ENCODE peak calls at places on chromosomes 16 and 17, in five cellular contexts. R is memory B cell; S is stimulated activated CD4-positive, alpha-beta T cell treated with anti-CD3 and anti-CD28 coated beads, Interleukin-1b, Interleukin-23, amount 100 ng/mL, for 4 hours; K is stimulated activated CD8-positive, alpha-beta memory T cell treated with anti-CD3 and anti-CD28 coated beads, Interleukin-15, amount 100 ng/mL, for 24 hours; O is NCI-H460. I is an unnamed sample.

GRCh38 chr16:14181371-14182050 is 110.4 kb downstream of the MRTFB start:
- DNase-seq in K (no peak), O (peak), S (no peak), R (no peak), I (no peak)

GRCh38 chr16:89993971-89994370 is 25.3 kb downstream of the DBNDD1 start:
- DNase-seq in S (no peak), K (no peak), O (no peak), R (no peak), I (no peak)

GRCh38 chr17:77677210-77677609 is 281.3 kb upstream of the TNRC6C start:
- DNase-seq in O (no peak), S (no peak), R (no peak), K (no peak), I (no peak)

GRCh38 chr17:70242781-70243437 is 73.6 kb downstream of the KCNJ2 start:
- DNase-seq in O (no peak), R (no peak), S (no peak), K (no peak), I (no peak)

GRCh38 chr17:7881655-7882054 is 6.9 kb upstream of the CHD3 start:
- DNase-seq in O (no peak), K (no peak), R (no peak), S (no peak), I (no peak)

GRCh38 chr17:28675980-28676379 is 14.0 kb downstream of the SUPT6H start:
- DNase-seq in S (no peak), R (no peak), K (no peak), O (peak), I (no peak)

GRCh38 chr17:82059272-82060000 is 6.2 kb downstream of the DUS1L start:
- DNase-seq in K (no peak), O (no peak), R (no peak), S (no peak), I (no peak)

GRCh38 chr16:80058236-80058635 is 457.7 kb upstream of the MAF start:
- DNase-seq in K (no peak), O (no peak), R (no peak), S (no peak), I (no peak)

GRCh38 chr17:5492970-5493369 is 6.6 kb downstream of the MIS12 start:
- DNase-seq in R (no peak), S (no peak), O (no peak), K (no peak), I (no peak)

GRCh38 chr16:83345846-83346245 is 461.9 kb upstream of the HSBP1 start:
- DNase-seq in R (no peak), S (no peak), K (no peak), O (no peak), I (no peak)

GRCh38 chr17:5042152-5043022 is 7.2 kb upstream of the SLC52A1 start:
- DNase-seq in K (no peak), R (no peak), O (no peak), S (no peak), I (no peak)

GRCh38 chr17:76558210-76559095 is 18.6 kb downstream of the PRCD start:
- DNase-seq in K (no peak), R (no peak), S (no peak), O (peak), I (no peak)

GRCh38 chr16:83969771-83970429 is 1.9 kb downstream of the NECAB2 start:
- DNase-seq in R (no peak), O (no peak), K (no peak), S (no peak), I (no peak)

GRCh38 chr17:142102-142661 is 4.8 kb downstream of the SCGB1C2 start:
- DNase-seq in R (no peak), O (peak), K (no peak), S (no peak), I (no peak)

GRCh38 chr16:77322757-77323156 is 112.1 kb downstream of the ADAMTS18 start:
- DNase-seq in R (no peak), S (no peak), O (no peak), K (no peak), I (no peak)

GRCh38 chr16:77931058-77931457 is 91.3 kb upstream of the CLEC3A start:
- DNase-seq in R (no peak), O (no peak), K (no peak), S (no peak), I (no peak)

GRCh38 chr16:31067342-31067741 is 6.7 kb downstream of the ZNF668 start:
- DNase-seq in K (no peak), R (no peak), O (no peak), S (no peak), I (no peak)

GRCh38 chr17:42673266-42673884 is 3.4 kb downstream of the PLEKHH3 start:
- DNase-seq in O (no peak), S (no peak), K (no peak), R (no peak), I (no peak)

GRCh38 chr16:65576631-65577030 is 454.8 kb upstream of the CDH11 start:
- DNase-seq in K (no peak), R (no peak), O (no peak), S (no peak), I (peak)

GRCh38 chr17:12990926-12991325 is 26.9 kb downstream of the ELAC2 start:
- DNase-seq in K (no peak), R (no peak), S (no peak), O (no peak), I (no peak)

GRCh38 chr16:47507701-47508100 is 46.6 kb downstream of the PHKB start:
- DNase-seq in S (no peak), K (no peak), R (no peak), O (no peak), I (no peak)